ENCODE peak calls at places on chromosomes 13 and 19, in four cellular contexts. D is left lung, J is Peyer's patch, M is upper lobe of left lung. C is an unnamed sample.
A peak's percentile ranks its signal among the peaks of the same experiment; 100 is the strongest.

GRCh38 chr13:77429320-77430142 is 102.6 kb upstream of the MYCBP2 start:
- DNase-seq in D (no peak), J (no peak), M (no peak), C (no peak)

GRCh38 chr19:512548-513365 is 5.5 kb downstream of the TPGS1 start:
- DNase-seq in D (no peak), J (no peak), M (peak; percentile 63), C (no peak)

GRCh38 chr13:45142440-45143345 is 22.4 kb downstream of the GTF2F2 start:
- DNase-seq in D (no peak), J (no peak), M (no peak), C (no peak)

GRCh38 chr19:2982983-2983350 is 5.6 kb downstream of the TLE6 start:
- DNase-seq in D (no peak), J (peak; percentile 82), M (peak; percentile 86), C (peak; percentile 79)

GRCh38 chr19:42596391-42597071 is 1.8 kb upstream of the CEACAM8 start:
- DNase-seq in D (peak; percentile 85), J (peak; percentile 73), M (peak; percentile 44), C (no peak)

GRCh38 chr13:41502021-41502420 is 44.7 kb downstream of the RGCC start:
- DNase-seq in D (no peak), J (no peak), M (no peak), C (no peak)

GRCh38 chr19:10780368-10780767 is 55.6 kb downstream of the TMED1 start:
- DNase-seq in D (no peak), J (peak; percentile 55), M (peak; percentile 78), C (peak; percentile 29)

GRCh38 chr19:33302974-33303790 is 848 bp upstream of the CEBPA start:
- DNase-seq in D (peak; percentile 90), J (peak; percentile 71), M (peak; percentile 45), C (peak; percentile 42)

GRCh38 chr19:42105358-42105757 is 26.9 kb downstream of the POU2F2 start:
- DNase-seq in D (no peak), J (no peak), M (no peak), C (no peak)

DNA sequence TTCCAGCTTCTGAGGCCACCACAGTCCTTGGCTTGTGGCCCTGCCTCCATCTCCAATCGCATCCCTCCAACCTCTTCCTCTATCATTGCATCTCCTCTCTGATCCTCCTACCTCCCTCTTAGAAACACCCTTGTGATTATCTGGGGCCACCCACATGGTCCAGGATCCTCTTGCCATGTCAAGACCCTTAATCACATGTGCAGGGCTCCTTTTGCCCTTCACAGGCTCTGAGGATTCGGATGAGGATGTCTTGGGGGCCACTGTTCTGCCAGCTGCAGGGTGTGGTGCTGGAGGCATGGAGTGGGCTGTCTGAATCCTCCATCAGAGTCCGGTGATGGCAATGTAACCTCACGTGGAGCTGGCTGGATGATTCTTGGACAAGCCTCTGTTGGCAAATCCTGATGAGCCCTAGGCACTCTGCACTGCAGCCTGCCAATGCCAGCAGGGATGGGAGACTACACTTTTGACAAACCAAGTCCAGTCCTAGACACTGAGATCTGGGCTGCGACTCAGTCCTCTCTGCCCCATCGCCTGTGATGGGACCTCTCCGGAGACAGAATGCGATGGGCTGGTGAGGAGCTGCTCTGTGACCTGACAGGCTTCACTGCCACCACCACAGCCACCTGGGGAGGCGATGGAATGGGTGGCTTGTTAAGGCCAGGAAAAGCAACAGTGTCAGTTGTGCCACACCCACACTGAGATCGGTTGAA is 61.2 kb downstream of the CCDC70 start:
- DNase-seq in D (no peak), J (no peak), M (no peak), C (no peak)
- H3K27ac ChIP-seq in D (no peak overlapping the region), J (no peak overlapping the region), M (no peak overlapping the region), C (no peak overlapping the region)

DNA sequence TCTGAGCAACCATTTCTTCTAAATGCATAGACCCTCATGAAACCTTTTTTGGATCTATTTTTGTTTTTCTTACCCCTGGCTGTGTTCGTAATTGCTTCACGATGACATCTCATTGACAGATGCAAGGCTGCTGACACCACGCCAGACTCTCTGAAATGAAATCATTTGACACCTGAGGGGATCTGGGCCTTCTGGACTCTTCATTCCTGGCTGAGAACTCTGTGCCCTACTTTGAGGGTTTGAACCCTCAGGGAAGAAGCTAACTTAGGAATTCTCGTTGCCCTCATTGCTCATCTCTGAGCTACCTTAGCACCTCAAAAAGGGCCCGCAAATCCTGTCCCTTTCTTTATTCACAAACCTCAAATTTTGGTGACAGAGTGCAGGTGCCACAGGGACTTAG is 40.5 kb upstream of the NBEA start:
- DNase-seq in D (no peak), J (no peak), M (no peak), C (no peak)
- TF ChIP-seq CTCF in D (no peak), J (no peak), M (no peak), C (no peak)

GRCh38 chr13:99995503-99996176 is 14.1 kb downstream of the ZIC2 start:
- DNase-seq in D (no peak), J (no peak), M (no peak), C (no peak)
- H3K4me3 ChIP-seq in D (no peak overlapping the region), J (no peak overlapping the region), M (no peak overlapping the region), C (no peak overlapping the region)

DNA sequence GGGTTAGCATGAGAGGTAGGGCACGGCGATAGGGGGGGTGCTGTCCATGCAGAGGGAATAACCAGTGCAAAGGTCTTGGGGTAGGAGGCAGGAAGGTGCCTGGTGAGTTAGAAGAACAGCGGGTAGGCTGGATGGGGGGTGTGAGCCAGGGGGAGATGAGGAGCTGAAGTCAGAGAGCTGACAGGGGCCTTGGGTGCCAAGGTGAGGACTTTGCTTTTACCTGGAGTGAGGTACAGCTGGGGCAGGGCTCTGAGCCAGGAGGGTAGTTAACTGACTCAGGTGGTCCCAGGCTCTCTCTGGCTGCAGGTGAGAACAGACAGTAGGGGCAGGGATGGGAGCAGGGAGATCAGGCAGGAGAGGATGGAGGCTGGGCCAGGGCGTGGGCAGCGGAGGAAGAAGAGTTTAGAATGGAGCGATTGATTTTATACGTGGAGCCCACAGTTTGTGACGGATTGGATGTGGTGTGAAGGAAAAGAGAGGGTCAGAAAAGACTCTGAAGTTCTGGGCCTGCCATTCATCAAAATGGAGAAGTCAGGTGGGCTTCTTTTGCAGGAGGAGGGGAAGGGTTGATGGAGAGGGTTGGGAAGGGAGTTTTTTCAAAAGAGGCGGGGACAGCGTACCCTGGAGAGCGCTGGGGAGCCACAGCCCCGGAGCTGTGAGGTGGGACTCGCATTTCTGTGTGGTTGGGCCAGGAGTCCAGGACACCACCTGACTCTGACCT is 1.2 kb upstream of the GRAMD1A start:
- DNase-seq in D (no peak), J (no peak), M (no peak), C (no peak)
- H3K27ac ChIP-seq in D (peak overlapping the region; percentile 99), J (peak overlapping the region; percentile 98), M (peak overlapping the region; percentile 97), C (peak overlapping the region; percentile 98)

GRCh38 chr13:33312150-33312908 is 26.8 kb upstream of the STARD13 start:
- DNase-seq in D (no peak), J (no peak), M (no peak), C (no peak)
- TF ChIP-seq CTCF in D (no peak), J (no peak), M (peak; percentile 11), C (peak; percentile 52)

GRCh38 chr13:112984501-112984900 is 15.5 kb downstream of the MCF2L start:
- DNase-seq in D (no peak), J (no peak), M (no peak), C (no peak)
- H3K4me3 ChIP-seq in D (no peak overlapping the region), J (no peak overlapping the region), M (no peak overlapping the region), C (peak overlapping the region; percentile 25)

GRCh38 chr19:8180018-8180417 is 29.2 kb upstream of the CERS4 start:
- DNase-seq in D (no peak), J (no peak), M (no peak), C (no peak)
- H3K27ac ChIP-seq in D (no peak overlapping the region), J (no peak overlapping the region), M (no peak overlapping the region), C (no peak overlapping the region)

GRCh38 chr19:17421942-17422341 is 2.1 kb downstream of the MVB12A start:
- DNase-seq in D (peak; percentile 24), J (no peak), M (no peak), C (no peak)

GRCh38 chr19:17429661-17430101 is 9.8 kb downstream of the MVB12A start:
- DNase-seq in D (peak; percentile 37), J (no peak), M (no peak), C (peak; percentile 77)

GRCh38 chr19:17423429-17424208 is 3.8 kb downstream of the MVB12A start:
- DNase-seq in D (peak; percentile 78), J (no peak), M (no peak), C (no peak)

GRCh38 chr19:17420267-17420924 is 549 bp downstream of the MVB12A start:
- DNase-seq in D (peak; percentile 82), J (peak; percentile 64), M (peak; percentile 44), C (no peak)

DNA sequence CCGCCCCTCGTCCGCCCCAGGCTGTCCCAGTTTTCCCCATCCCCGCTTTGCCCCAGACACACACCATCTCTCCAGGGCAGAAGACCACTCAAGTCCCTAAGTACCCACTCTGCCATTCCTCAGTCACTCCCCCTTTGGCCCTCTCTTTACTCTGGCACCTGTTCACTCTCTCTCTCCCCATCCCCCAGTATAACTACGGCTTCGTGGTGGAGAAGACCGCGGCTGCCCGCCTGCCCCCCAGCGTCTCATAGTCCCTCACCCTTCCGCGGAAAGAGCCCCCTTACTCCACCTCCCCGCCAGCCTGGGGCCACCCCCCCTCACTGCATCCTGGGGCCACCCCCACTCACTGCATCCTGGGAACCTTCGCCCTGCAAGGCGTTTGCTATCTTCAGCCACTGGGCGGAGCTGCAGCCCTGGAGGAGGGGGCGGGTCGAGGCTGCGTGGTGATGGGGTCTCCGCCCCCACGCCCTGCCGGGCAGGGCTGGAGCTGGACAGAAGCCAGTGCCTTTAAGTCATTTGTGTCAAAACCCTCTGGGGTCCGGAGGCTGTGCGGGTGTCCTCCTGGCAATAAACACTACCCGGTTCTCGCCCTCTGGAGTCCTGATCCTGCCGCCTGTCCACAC is 5.0 kb downstream of the MVB12A start:
- DNase-seq in D (peak; percentile 68), J (no peak), M (no peak), C (no peak)
- TF ChIP-seq CTCF in D (no peak), J (no peak), M (no peak), C (no peak)

GRCh38 chr13:47904239-47904638 is 96.8 kb downstream of the SUCLA2 start:
- DNase-seq in D (no peak), J (no peak), M (no peak), C (no peak)
- H3K4me3 ChIP-seq in D (peak overlapping the region; percentile 24), J (peak overlapping the region; percentile 10), M (peak overlapping the region; percentile 11), C (no peak overlapping the region)